ENCODE peak calls at places on chromosomes 12 and 14, in seven cellular contexts. S, N, H, G, M, V and X are unnamed samples.

GRCh38 chr12:63940295-63940997 is 95.9 kb downstream of the SRGAP1 start:
- DNase-seq in S (no peak), N (no peak), H (no peak), G (no peak), M (no peak), V (no peak), X (no peak)

GRCh38 chr12:52892193-52892852 is 12.6 kb downstream of the KRT8 start:
- DNase-seq in S (no peak), N (no peak), H (no peak), G (no peak), M (no peak), V (no peak), X (no peak)

GRCh38 chr12:87253157-87253556 is 776.0 kb downstream of the C12orf50 start:
- DNase-seq in S (no peak), N (no peak), H (no peak), G (peak; percentile 77), M (no peak), V (no peak), X (no peak)

GRCh38 chr14:33393155-33393894 is 454.6 kb downstream of the NPAS3 start:
- DNase-seq in S (no peak), N (no peak), H (no peak), G (no peak), M (peak; percentile 97), V (no peak), X (no peak)

GRCh38 chr12:5200276-5201087 is 156.8 kb downstream of the KCNA5 start:
- DNase-seq in S (no peak), N (peak; percentile 57), H (peak; percentile 41), G (no peak), M (no peak), V (no peak), X (peak; percentile 60)

GRCh38 chr12:53613821-53614220 is 12.4 kb downstream of the ATF7 start:
- DNase-seq in S (no peak), N (no peak), H (no peak), G (peak; percentile 58), M (no peak), V (no peak), X (no peak)

GRCh38 chr12:109910969-109911348 is 10.9 kb downstream of the TCHP start:
- DNase-seq in S (peak; percentile 8), N (no peak), H (peak; percentile 21), G (peak; percentile 21), M (no peak), V (no peak), X (no peak)

GRCh38 chr12:31715283-31715825 is 13.5 kb downstream of the AMN1 start:
- DNase-seq in S (no peak), N (peak; percentile 59), H (no peak), G (no peak), M (no peak), V (no peak), X (peak; percentile 84)

GRCh38 chr14:99350751-99351150 is 78.8 kb upstream of the BCL11B start:
- DNase-seq in S (no peak), N (no peak), H (no peak), G (no peak), M (no peak), V (no peak), X (no peak)